ENCODE peak calls at places on chromosomes 16 and 17, in seven cellular contexts. One of them, this sample, is unnamed.

GRCh38 chr16:50697881-50698767 is 4.7 kb downstream of the NOD2 start:
- DNase-seq in A549: no peak
- DNase-seq in esophagus muscularis mucosa: no peak
- DNase-seq in stomach: peak
- DNase-seq in upper lobe of left lung: no peak
- DNase-seq in K562: no peak
- DNase-seq in transverse colon: peak
- DNase-seq in this sample: no peak

GRCh38 chr16:15777533-15778203 is 79.2 kb downstream of the MYH11 start:
- DNase-seq in A549: peak
- DNase-seq in esophagus muscularis mucosa: no peak
- DNase-seq in stomach: no peak
- DNase-seq in upper lobe of left lung: no peak
- DNase-seq in K562: peak
- DNase-seq in transverse colon: no peak
- DNase-seq in this sample: no peak

GRCh38 chr17:45282683-45283644 is 21.1 kb upstream of the SPATA32 start:
- DNase-seq in A549: no peak
- DNase-seq in esophagus muscularis mucosa: no peak
- DNase-seq in stomach: no peak
- DNase-seq in upper lobe of left lung: no peak
- DNase-seq in K562: no peak
- DNase-seq in transverse colon: no peak
- DNase-seq in this sample: no peak

GRCh38 chr16:2470603-2471015 is 488 bp upstream of the NTN3 start:
- DNase-seq in A549: no peak
- DNase-seq in esophagus muscularis mucosa: no peak
- DNase-seq in stomach: no peak
- DNase-seq in upper lobe of left lung: no peak
- DNase-seq in K562: no peak
- DNase-seq in transverse colon: no peak
- DNase-seq in this sample: no peak

GRCh38 chr16:3467182-3467581 is 23.7 kb downstream of the NAA60 start:
- DNase-seq in A549: no peak
- DNase-seq in esophagus muscularis mucosa: no peak
- DNase-seq in stomach: no peak
- DNase-seq in upper lobe of left lung: no peak
- DNase-seq in K562: no peak
- DNase-seq in transverse colon: no peak
- DNase-seq in this sample: no peak

GRCh38 chr16:24838554-24839266 is 7.1 kb upstream of the SLC5A11 start:
- DNase-seq in A549: peak
- DNase-seq in esophagus muscularis mucosa: no peak
- DNase-seq in stomach: no peak
- DNase-seq in upper lobe of left lung: no peak
- DNase-seq in K562: peak
- DNase-seq in transverse colon: peak
- DNase-seq in this sample: no peak

GRCh38 chr16:21222495-21223337 is 10.8 kb upstream of the ANKS4B start:
- DNase-seq in A549: no peak
- DNase-seq in esophagus muscularis mucosa: no peak
- DNase-seq in stomach: no peak
- DNase-seq in upper lobe of left lung: no peak
- DNase-seq in K562: no peak
- DNase-seq in transverse colon: peak
- DNase-seq in this sample: no peak

GRCh38 chr17:65047939-65048338 is 8.6 kb downstream of the GNA13 start:
- DNase-seq in A549: no peak
- DNase-seq in esophagus muscularis mucosa: no peak
- DNase-seq in stomach: no peak
- DNase-seq in upper lobe of left lung: no peak
- DNase-seq in K562: no peak
- DNase-seq in transverse colon: no peak
- DNase-seq in this sample: no peak

GRCh38 chr17:36534117-36534880 is at the start of gene MYO19:
- DNase-seq in A549: peak
- DNase-seq in esophagus muscularis mucosa: no peak
- DNase-seq in stomach: peak
- DNase-seq in upper lobe of left lung: peak
- DNase-seq in K562: peak
- DNase-seq in transverse colon: peak
- DNase-seq in this sample: peak

GRCh38 chr17:38919316-38920078 is 5.9 kb upstream of the LASP1NB start:
- DNase-seq in A549: no peak
- DNase-seq in esophagus muscularis mucosa: no peak
- DNase-seq in stomach: peak
- DNase-seq in upper lobe of left lung: no peak
- DNase-seq in K562: no peak
- DNase-seq in transverse colon: no peak
- DNase-seq in this sample: no peak

GRCh38 chr16:49700222-49700927 is 155.5 kb downstream of the ZNF423 start:
- DNase-seq in A549: no peak
- DNase-seq in esophagus muscularis mucosa: no peak
- DNase-seq in stomach: no peak
- DNase-seq in upper lobe of left lung: no peak
- DNase-seq in K562: no peak
- DNase-seq in transverse colon: no peak
- DNase-seq in this sample: no peak

DNA sequence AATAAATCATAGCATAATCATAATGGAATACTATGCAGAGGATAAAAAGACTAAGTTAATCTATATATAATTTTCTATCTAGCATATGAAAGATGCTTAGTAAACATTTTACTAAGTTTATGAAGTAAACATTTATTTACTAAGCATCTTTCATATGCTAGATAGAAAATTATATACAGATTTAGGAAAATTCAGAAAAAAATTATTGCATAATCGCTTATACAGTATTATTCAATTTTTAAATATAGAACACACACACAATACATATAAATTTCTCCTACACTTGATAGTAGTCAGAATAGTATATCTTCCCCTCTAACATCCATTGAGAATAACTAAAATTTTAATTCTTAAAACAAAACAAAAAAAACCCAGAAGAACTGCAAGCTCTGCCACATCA is 110.8 kb downstream of the CA4 start:
- DNase-seq in A549: no peak
- DNase-seq in esophagus muscularis mucosa: no peak
- DNase-seq in stomach: no peak
- DNase-seq in upper lobe of left lung: no peak
- DNase-seq in K562: no peak
- DNase-seq in transverse colon: no peak
- DNase-seq in this sample: no peak
- TF ChIP-seq EP300 in A549: no peak
- TF ChIP-seq EP300 in esophagus muscularis mucosa: no peak
- TF ChIP-seq EP300 in stomach: no peak
- TF ChIP-seq EP300 in upper lobe of left lung: no peak
- TF ChIP-seq EP300 in K562: no peak
- TF ChIP-seq EP300 in transverse colon: no peak
- TF ChIP-seq EP300 in this sample: no peak

GRCh38 chr17:82345151-82345976 is 11.8 kb upstream of the SECTM1 start:
- DNase-seq in A549: no peak
- DNase-seq in esophagus muscularis mucosa: no peak
- DNase-seq in stomach: no peak
- DNase-seq in upper lobe of left lung: peak
- DNase-seq in K562: peak
- DNase-seq in transverse colon: no peak
- DNase-seq in this sample: no peak
- TF ChIP-seq POLR2A in A549: no peak
- TF ChIP-seq POLR2A in esophagus muscularis mucosa: no peak
- TF ChIP-seq POLR2A in stomach: no peak
- TF ChIP-seq POLR2A in upper lobe of left lung: no peak
- TF ChIP-seq POLR2A in K562: no peak
- TF ChIP-seq POLR2A in transverse colon: no peak
- TF ChIP-seq POLR2A in this sample: no peak

GRCh38 chr16:82329070-82329469 is 159.0 kb upstream of the MPHOSPH6 start:
- DNase-seq in A549: no peak
- DNase-seq in esophagus muscularis mucosa: no peak
- DNase-seq in stomach: no peak
- DNase-seq in upper lobe of left lung: no peak
- DNase-seq in K562: no peak
- DNase-seq in transverse colon: no peak
- DNase-seq in this sample: no peak
- TF ChIP-seq EP300 in A549: no peak
- TF ChIP-seq EP300 in esophagus muscularis mucosa: no peak
- TF ChIP-seq EP300 in stomach: no peak
- TF ChIP-seq EP300 in upper lobe of left lung: no peak
- TF ChIP-seq EP300 in K562: no peak
- TF ChIP-seq EP300 in transverse colon: no peak
- TF ChIP-seq EP300 in this sample: no peak

GRCh38 chr16:67872631-67873434 is at the start of gene EDC4:
- DNase-seq in A549: peak
- DNase-seq in esophagus muscularis mucosa: peak
- DNase-seq in stomach: peak
- DNase-seq in upper lobe of left lung: peak
- DNase-seq in K562: peak
- DNase-seq in transverse colon: peak
- DNase-seq in this sample: peak
- TF ChIP-seq POLR2A in A549: peak
- TF ChIP-seq POLR2A in esophagus muscularis mucosa: peak
- TF ChIP-seq POLR2A in stomach: no peak
- TF ChIP-seq POLR2A in upper lobe of left lung: no peak
- TF ChIP-seq POLR2A in K562: peak
- TF ChIP-seq POLR2A in transverse colon: peak
- TF ChIP-seq POLR2A in this sample: peak

GRCh38 chr17:75666959-75667790 is at the start of the genes RECQL5 and SAP30BP:
- DNase-seq in A549: peak
- DNase-seq in esophagus muscularis mucosa: peak
- DNase-seq in stomach: peak
- DNase-seq in upper lobe of left lung: peak
- DNase-seq in K562: peak
- DNase-seq in transverse colon: peak
- DNase-seq in this sample: peak
- TF ChIP-seq EP300 in A549: no peak
- TF ChIP-seq EP300 in esophagus muscularis mucosa: no peak
- TF ChIP-seq EP300 in stomach: no peak
- TF ChIP-seq EP300 in upper lobe of left lung: no peak
- TF ChIP-seq EP300 in K562: no peak
- TF ChIP-seq EP300 in transverse colon: no peak
- TF ChIP-seq EP300 in this sample: peak

GRCh38 chr17:80779336-80779735 is 212.3 kb upstream of the CHMP6 start:
- DNase-seq in A549: no peak
- DNase-seq in esophagus muscularis mucosa: no peak
- DNase-seq in stomach: no peak
- DNase-seq in upper lobe of left lung: no peak
- DNase-seq in K562: no peak
- DNase-seq in transverse colon: no peak
- DNase-seq in this sample: no peak
- TF ChIP-seq POLR2A in A549: no peak
- TF ChIP-seq POLR2A in esophagus muscularis mucosa: no peak
- TF ChIP-seq POLR2A in stomach: no peak
- TF ChIP-seq POLR2A in upper lobe of left lung: no peak
- TF ChIP-seq POLR2A in K562: no peak
- TF ChIP-seq POLR2A in transverse colon: no peak
- TF ChIP-seq POLR2A in this sample: no peak

GRCh38 chr16:85172465-85173071 is 60.3 kb upstream of the CIBAR2 start:
- DNase-seq in A549: peak
- DNase-seq in esophagus muscularis mucosa: no peak
- DNase-seq in stomach: no peak
- DNase-seq in upper lobe of left lung: no peak
- DNase-seq in K562: peak
- DNase-seq in transverse colon: no peak
- DNase-seq in this sample: no peak

GRCh38 chr16:85175724-85176233 is 63.5 kb upstream of the CIBAR2 start:
- DNase-seq in A549: no peak
- DNase-seq in esophagus muscularis mucosa: no peak
- DNase-seq in stomach: no peak
- DNase-seq in upper lobe of left lung: no peak
- DNase-seq in K562: no peak
- DNase-seq in transverse colon: no peak
- DNase-seq in this sample: no peak

GRCh38 chr16:85173077-85173980 is 61.1 kb upstream of the CIBAR2 start:
- DNase-seq in A549: peak
- DNase-seq in esophagus muscularis mucosa: no peak
- DNase-seq in stomach: no peak
- DNase-seq in upper lobe of left lung: no peak
- DNase-seq in K562: peak
- DNase-seq in transverse colon: no peak
- DNase-seq in this sample: no peak

GRCh38 chr16:85174871-85175723 is 62.8 kb upstream of the CIBAR2 start:
- DNase-seq in A549: no peak
- DNase-seq in esophagus muscularis mucosa: no peak
- DNase-seq in stomach: no peak
- DNase-seq in upper lobe of left lung: no peak
- DNase-seq in K562: no peak
- DNase-seq in transverse colon: no peak
- DNase-seq in this sample: no peak

DNA sequence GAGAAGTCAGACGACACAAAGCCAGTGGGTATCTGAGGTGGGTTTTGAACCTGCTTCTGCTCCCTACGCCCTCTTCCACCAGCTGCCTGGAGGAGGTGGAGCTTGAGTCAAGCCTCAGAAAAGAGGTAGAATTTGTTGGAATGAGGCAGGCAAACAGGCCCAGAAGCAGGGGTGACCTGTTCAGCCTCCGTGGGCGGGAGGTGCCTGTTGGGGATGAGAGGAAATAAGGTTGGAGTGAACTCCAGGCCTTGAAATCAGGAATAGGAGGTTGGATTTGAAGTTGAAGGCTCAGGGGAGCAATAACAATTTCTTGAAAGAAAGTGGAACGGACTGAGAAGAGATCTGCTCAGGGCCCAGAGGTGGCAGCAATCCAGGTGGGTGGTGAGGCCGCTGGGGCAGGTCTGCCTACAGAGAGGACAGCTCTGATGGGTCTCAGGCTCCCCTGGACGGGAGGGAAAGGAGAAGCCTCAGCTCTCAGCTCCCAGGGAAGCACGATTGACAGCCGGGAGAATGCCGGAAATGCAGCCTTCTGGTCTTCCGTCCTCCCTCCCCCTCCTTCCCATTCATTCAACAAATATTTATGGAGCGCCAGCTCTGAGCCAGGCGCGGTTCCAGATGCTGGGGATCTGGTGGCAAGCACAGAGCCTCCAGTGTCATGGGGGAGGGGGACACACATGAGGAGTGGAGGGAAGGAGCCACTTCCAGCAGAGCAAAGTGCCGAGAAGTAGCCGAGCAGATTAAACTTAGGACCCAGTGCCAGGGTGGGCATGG is 61.9 kb upstream of the CIBAR2 start:
- DNase-seq in A549: peak
- DNase-seq in esophagus muscularis mucosa: no peak
- DNase-seq in stomach: peak
- DNase-seq in upper lobe of left lung: no peak
- DNase-seq in K562: no peak
- DNase-seq in transverse colon: peak
- DNase-seq in this sample: no peak
- TF ChIP-seq EP300 in A549: no peak
- TF ChIP-seq EP300 in esophagus muscularis mucosa: no peak
- TF ChIP-seq EP300 in stomach: no peak
- TF ChIP-seq EP300 in upper lobe of left lung: no peak
- TF ChIP-seq EP300 in K562: no peak
- TF ChIP-seq EP300 in transverse colon: no peak
- TF ChIP-seq EP300 in this sample: no peak

GRCh38 chr17:30908717-30909420 is 2.8 kb upstream of the TEFM start:
- DNase-seq in A549: no peak
- DNase-seq in esophagus muscularis mucosa: no peak
- DNase-seq in stomach: no peak
- DNase-seq in upper lobe of left lung: no peak
- DNase-seq in K562: no peak
- DNase-seq in transverse colon: no peak
- DNase-seq in this sample: no peak

GRCh38 chr17:30905742-30906100 is 317 bp downstream of the TEFM start:
- DNase-seq in A549: peak
- DNase-seq in esophagus muscularis mucosa: no peak
- DNase-seq in stomach: no peak
- DNase-seq in upper lobe of left lung: no peak
- DNase-seq in K562: peak
- DNase-seq in transverse colon: peak
- DNase-seq in this sample: no peak

GRCh38 chr17:30906101-30906911 is at the start of gene TEFM:
- DNase-seq in A549: peak
- DNase-seq in esophagus muscularis mucosa: peak
- DNase-seq in stomach: peak
- DNase-seq in upper lobe of left lung: peak
- DNase-seq in K562: peak
- DNase-seq in transverse colon: peak
- DNase-seq in this sample: peak
- TF ChIP-seq POLR2A in A549: peak
- TF ChIP-seq POLR2A in esophagus muscularis mucosa: no peak
- TF ChIP-seq POLR2A in stomach: no peak
- TF ChIP-seq POLR2A in upper lobe of left lung: no peak
- TF ChIP-seq POLR2A in K562: peak
- TF ChIP-seq POLR2A in transverse colon: peak
- TF ChIP-seq POLR2A in this sample: no peak

This sample was measured in tibial nerve.